ENCODE peak calls at places on chromosome 9, in eight cellular contexts. Z, S, B, U, V, W, J and F are unnamed samples.

GRCh38 chr9:98563997-98564396 is 144.7 kb downstream of the GABBR2 start:
- DNase-seq in Z (no peak), S (no peak), B (no peak), U (no peak), V (no peak), W (no peak), J (no peak), F (no peak)

GRCh38 chr9:29873579-29873978 is 2300.3 kb upstream of the C9orf72 start:
- DNase-seq in Z (no peak), S (no peak), B (no peak), U (no peak), V (no peak), W (no peak), J (no peak), F (no peak)

GRCh38 chr9:135273077-135273476 is 185.6 kb downstream of the OLFM1 start:
- DNase-seq in Z (no peak), S (no peak), B (no peak), U (no peak), V (no peak), W (no peak), J (no peak), F (no peak)

GRCh38 chr9:93151097-93151784 is 17.2 kb upstream of the NINJ1 start:
- DNase-seq in Z (no peak), S (no peak), B (no peak), U (no peak), V (no peak), W (no peak), J (no peak), F (no peak)

GRCh38 chr9:72733896-72734295 is 212.5 kb downstream of the TMC1 start:
- DNase-seq in Z (no peak), S (no peak), B (no peak), U (no peak), V (no peak), W (no peak), J (no peak), F (no peak)

GRCh38 chr9:89449261-89449671 is 48.6 kb downstream of the SEMA4D start:
- DNase-seq in Z (no peak), S (no peak), B (no peak), U (no peak), V (no peak), W (peak; percentile 65), J (no peak), F (no peak)

GRCh38 chr9:90142580-90142979 is 500.0 kb downstream of the DIRAS2 start:
- DNase-seq in Z (peak; percentile 46), S (peak; percentile 1), B (peak; percentile 62), U (no peak), V (peak; percentile 67), W (no peak), J (peak; percentile 63), F (peak; percentile 3)

GRCh38 chr9:129569506-129570449 is 51.1 kb downstream of the C9orf50 start:
- DNase-seq in Z (no peak), S (no peak), B (peak; percentile 47), U (no peak), V (no peak), W (no peak), J (no peak), F (no peak)

GRCh38 chr9:112846528-112847488 is 43.9 kb downstream of the SLC46A2 start:
- DNase-seq in Z (no peak), S (no peak), B (peak; percentile 64), U (no peak), V (no peak), W (no peak), J (no peak), F (no peak)

GRCh38 chr9:77016526-77017504 is 2.6 kb upstream of the FOXB2 start:
- DNase-seq in Z (no peak), S (no peak), B (no peak), U (no peak), V (no peak), W (no peak), J (no peak), F (no peak)

GRCh38 chr9:19231126-19232035 is 888 bp downstream of the DENND4C start:
- DNase-seq in Z (peak; percentile 22), S (no peak), B (no peak), U (no peak), V (peak; percentile 6), W (peak; percentile 89), J (peak; percentile 22), F (no peak)

GRCh38 chr9:86807577-86807976 is 139.7 kb downstream of the GAS1 start:
- DNase-seq in Z (no peak), S (no peak), B (peak; percentile 57), U (no peak), V (no peak), W (no peak), J (no peak), F (no peak)
- H3K4me3 ChIP-seq in Z (no peak overlapping the region), S (no peak overlapping the region), B (no peak overlapping the region), U (no peak overlapping the region), V (no peak overlapping the region), W (no peak overlapping the region), J (no peak overlapping the region), F (no peak overlapping the region)

GRCh38 chr9:11194249-11194648 is 581.4 kb upstream of the PTPRD start:
- DNase-seq in Z (no peak), S (no peak), B (no peak), U (no peak), V (no peak), W (no peak), J (no peak), F (no peak)

GRCh38 chr9:11204521-11204920 is 591.7 kb upstream of the PTPRD start:
- DNase-seq in Z (no peak), S (no peak), B (no peak), U (no peak), V (no peak), W (no peak), J (no peak), F (no peak)

DNA sequence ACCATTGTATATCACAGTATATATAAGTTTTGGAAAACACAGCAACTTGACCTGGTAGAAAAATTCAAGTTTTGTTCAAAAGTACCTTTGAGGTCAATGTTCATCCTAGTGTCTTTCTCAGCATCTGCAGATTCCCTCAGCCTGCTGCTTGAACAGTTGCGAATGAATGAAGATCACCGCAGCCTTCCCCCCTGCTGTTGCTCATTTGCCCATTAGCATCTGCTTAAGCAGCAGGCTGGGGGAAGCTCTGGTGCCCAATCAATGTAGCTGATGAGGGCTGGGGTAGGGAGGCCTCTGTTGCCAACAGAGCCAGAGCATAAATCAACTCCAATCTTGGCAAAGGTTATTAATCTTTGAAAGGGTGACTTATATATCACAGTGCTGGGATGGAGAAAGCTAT is 586.5 kb upstream of the PTPRD start:
- DNase-seq in Z (peak; percentile 44), S (no peak), B (no peak), U (no peak), V (no peak), W (peak; percentile 42), J (no peak), F (no peak)
- H3K4me3 ChIP-seq in Z (no peak overlapping the region), S (no peak overlapping the region), B (no peak overlapping the region), U (no peak overlapping the region), V (no peak overlapping the region), W (no peak overlapping the region), J (no peak overlapping the region), F (no peak overlapping the region)

GRCh38 chr9:110189559-110190311 is 18.2 kb downstream of the C9orf152 start:
- DNase-seq in Z (no peak), S (no peak), B (no peak), U (no peak), V (no peak), W (no peak), J (no peak), F (no peak)

GRCh38 chr9:110189001-110189400 is 19.0 kb downstream of the C9orf152 start:
- DNase-seq in Z (no peak), S (no peak), B (no peak), U (peak; percentile 28), V (no peak), W (no peak), J (no peak), F (no peak)

GRCh38 chr9:110191616-110192015 is 16.3 kb downstream of the C9orf152 start:
- DNase-seq in Z (no peak), S (no peak), B (peak; percentile 47), U (no peak), V (no peak), W (no peak), J (no peak), F (no peak)

GRCh38 chr9:110197330-110198187 is 10.4 kb downstream of the C9orf152 start:
- DNase-seq in Z (no peak), S (no peak), B (peak; percentile 31), U (no peak), V (no peak), W (no peak), J (no peak), F (no peak)

DNA sequence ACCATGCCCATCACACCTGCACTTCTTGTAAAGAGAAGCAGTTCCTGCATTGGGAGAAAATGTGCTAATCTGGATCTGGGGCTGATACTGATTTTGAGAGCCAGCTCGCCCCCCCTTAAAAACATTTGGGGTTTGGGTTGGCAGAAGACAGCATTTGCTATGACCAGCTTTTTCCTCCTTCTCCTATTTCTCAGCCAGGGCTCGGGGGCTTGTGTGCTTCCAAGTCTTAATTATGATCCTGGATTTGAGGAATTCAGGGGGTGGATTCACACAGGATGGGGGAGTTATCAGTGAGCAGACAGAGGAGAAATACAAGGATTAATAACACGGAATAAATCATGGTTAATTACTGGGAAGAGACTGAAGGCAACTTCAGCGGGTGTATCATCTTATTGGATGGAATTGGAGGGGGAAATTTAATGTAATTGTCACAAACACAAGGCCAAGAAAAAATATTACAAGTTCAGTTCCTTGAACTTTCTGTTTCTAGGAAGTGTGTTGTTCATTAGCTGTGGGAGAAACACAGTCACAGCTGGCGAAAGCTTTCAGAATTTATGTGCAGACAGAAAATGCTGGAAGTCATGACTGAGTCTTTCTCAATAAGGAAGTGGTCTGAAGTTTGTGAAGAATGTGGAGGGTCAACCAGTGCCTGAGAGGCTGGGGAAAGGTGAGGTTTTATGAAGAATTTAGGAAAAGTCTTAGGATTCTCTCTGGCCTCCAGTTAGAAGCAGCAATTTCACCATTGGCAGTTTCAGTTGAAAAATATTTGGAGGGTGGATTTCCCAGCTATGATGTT is 15.2 kb downstream of the C9orf152 start:
- DNase-seq in Z (no peak), S (peak; percentile 84), B (peak; percentile 88), U (peak; percentile 99), V (peak; percentile 67), W (no peak), J (no peak), F (peak; percentile 20)
- H3K4me3 ChIP-seq in Z (no peak overlapping the region), S (peak overlapping the region; percentile 5), B (no peak overlapping the region), U (no peak overlapping the region), V (no peak overlapping the region), W (no peak overlapping the region), J (no peak overlapping the region), F (no peak overlapping the region)

GRCh38 chr9:127935765-127936221 is 1.9 kb downstream of the DPM2 start:
- DNase-seq in Z (no peak), S (no peak), B (no peak), U (no peak), V (no peak), W (no peak), J (no peak), F (no peak)

GRCh38 chr9:127937383-127938297 is at the start of gene DPM2:
- DNase-seq in Z (peak; percentile 86), S (no peak), B (peak; percentile 91), U (no peak), V (peak; percentile 94), W (peak; percentile 97), J (peak; percentile 83), F (no peak)

GRCh38 chr9:127937046-127937382 is 640 bp downstream of the DPM2 start:
- DNase-seq in Z (no peak), S (no peak), B (no peak), U (no peak), V (no peak), W (no peak), J (no peak), F (no peak)

GRCh38 chr9:127934986-127935385 is 2.7 kb downstream of the DPM2 start:
- DNase-seq in Z (no peak), S (no peak), B (no peak), U (no peak), V (no peak), W (no peak), J (no peak), F (no peak)

GRCh38 chr9:127936347-127936852 is 1.3 kb downstream of the DPM2 start:
- DNase-seq in Z (no peak), S (no peak), B (no peak), U (no peak), V (no peak), W (no peak), J (no peak), F (no peak)
- H3K4me3 ChIP-seq in Z (peak overlapping the region; percentile 81), S (peak overlapping the region; percentile 86), B (peak overlapping the region; percentile 76), U (peak overlapping the region; percentile 64), V (peak overlapping the region; percentile 84), W (peak overlapping the region; percentile 61), J (peak overlapping the region; percentile 70), F (peak overlapping the region; percentile 96)